ENCODE peak calls at places on chromosomes 3 and 15, in ten cellular contexts. G is psoas muscle, T is testis, K is DND-41, X is cardiac muscle cell, J is left ventricle myocardium inferior, W is BE2C, V is PC-3, O is HCT116, C is A549. R is an unnamed sample.

GRCh38 chr3:12328132-12328915 is 39.5 kb downstream of the PPARG start:
- DNase-seq in G (no peak), T (no peak), K (no peak), X (no peak), J (no peak), W (no peak), V (no peak), O (no peak), C (no peak), R (no peak)

GRCh38 chr3:160401301-160402095 is 2.0 kb downstream of the SMC4 start:
- DNase-seq in G (no peak), T (peak; percentile 83), K (peak; percentile 26), X (peak; percentile 41), J (no peak), W (peak; percentile 38), V (peak; percentile 67), O (no peak), C (peak; percentile 52), R (peak; percentile 48)

GRCh38 chr15:60717008-60717407 is 238.1 kb upstream of the ICE2 start:
- DNase-seq in G (no peak), T (no peak), K (no peak), X (no peak), J (no peak), W (no peak), V (no peak), O (no peak), C (no peak), R (no peak)

GRCh38 chr3:188861847-188862740 is 309.7 kb upstream of the TPRG1 start:
- DNase-seq in G (no peak), T (no peak), K (no peak), X (no peak), J (no peak), W (no peak), V (no peak), O (no peak), C (no peak), R (no peak)

GRCh38 chr3:141370065-141370533 is 1.8 kb downstream of the ZBTB38 start:
- DNase-seq in G (no peak), T (peak; percentile 89), K (peak; percentile 45), X (peak; percentile 89), J (no peak), W (peak; percentile 75), V (peak; percentile 76), O (peak; percentile 91), C (peak; percentile 92), R (no peak)

GRCh38 chr3:118501152-118501551 is 533.5 kb downstream of the IGSF11 start:
- DNase-seq in G (peak; percentile 22), T (peak; percentile 94), K (no peak), X (peak; percentile 28), J (peak; percentile 46), W (peak; percentile 61), V (peak; percentile 27), O (peak; percentile 21), C (peak; percentile 27), R (peak; percentile 39)

GRCh38 chr15:56957812-56958406 is 39.5 kb downstream of the TCF12 start:
- DNase-seq in G (no peak), T (no peak), K (no peak), X (peak; percentile 15), J (no peak), W (no peak), V (no peak), O (no peak), C (no peak), R (no peak)

GRCh38 chr3:144524531-144524930 is 552.9 kb downstream of the DIPK2A start:
- DNase-seq in G (no peak), T (no peak), K (no peak), X (no peak), J (no peak), W (no peak), V (no peak), O (no peak), C (no peak), R (no peak)

GRCh38 chr3:166351461-166351860 is 514.2 kb upstream of the BCHE start:
- DNase-seq in G (no peak), T (no peak), K (no peak), X (no peak), J (no peak), W (no peak), V (peak; percentile 42), O (no peak), C (no peak), R (no peak)

GRCh38 chr3:20096135-20096685 is 56.0 kb downstream of the KAT2B start:
- DNase-seq in G (no peak), T (no peak), K (no peak), X (no peak), J (no peak), W (no peak), V (no peak), O (no peak), C (no peak), R (no peak)

GRCh38 chr15:39597336-39597735 is 16.5 kb downstream of the THBS1 start:
- DNase-seq in G (no peak), T (no peak), K (no peak), X (no peak), J (no peak), W (no peak), V (peak; percentile 8), O (no peak), C (no peak), R (no peak)

GRCh38 chr3:190306513-190307163 is 15.6 kb downstream of the CLDN1 start:
- DNase-seq in G (peak; percentile 12), T (no peak), K (no peak), X (no peak), J (no peak), W (no peak), V (peak; percentile 66), O (no peak), C (peak; percentile 52), R (no peak)

GRCh38 chr3:69178838-69179739 is 56.7 kb upstream of the LMOD3 start:
- DNase-seq in G (no peak), T (no peak), K (no peak), X (no peak), J (no peak), W (no peak), V (peak; percentile 69), O (no peak), C (peak; percentile 65), R (no peak)

GRCh38 chr15:38564557-38565286 is at the start of gene RASGRP1:
- DNase-seq in G (peak; percentile 55), T (peak; percentile 76), K (peak; percentile 84), X (peak; percentile 83), J (peak; percentile 51), W (peak; percentile 74), V (peak; percentile 35), O (no peak), C (peak; percentile 46), R (peak; percentile 90)
- TF ChIP-seq CTCF in G (peak; percentile 6), T (peak; percentile 26), K (peak; percentile 59), X (peak; percentile 34), J (no peak), W (peak; percentile 2), V (no peak), O (no peak), C (no peak), R (no peak)

GRCh38 chr15:67084561-67084960 is 19.2 kb downstream of the SMAD3 start:
- DNase-seq in G (no peak), T (no peak), K (no peak), X (no peak), J (no peak), W (no peak), V (no peak), O (no peak), C (no peak), R (no peak)

GRCh38 chr15:67083135-67083766 is 17.8 kb downstream of the SMAD3 start:
- DNase-seq in G (no peak), T (no peak), K (no peak), X (no peak), J (no peak), W (no peak), V (no peak), O (no peak), C (no peak), R (no peak)

GRCh38 chr15:67086650-67086941 is 21.2 kb downstream of the SMAD3 start:
- DNase-seq in G (no peak), T (no peak), K (no peak), X (no peak), J (no peak), W (no peak), V (no peak), O (no peak), C (no peak), R (no peak)

GRCh38 chr15:67085818-67086649 is 20.6 kb downstream of the SMAD3 start:
- DNase-seq in G (no peak), T (no peak), K (no peak), X (no peak), J (no peak), W (no peak), V (no peak), O (no peak), C (no peak), R (no peak)

DNA sequence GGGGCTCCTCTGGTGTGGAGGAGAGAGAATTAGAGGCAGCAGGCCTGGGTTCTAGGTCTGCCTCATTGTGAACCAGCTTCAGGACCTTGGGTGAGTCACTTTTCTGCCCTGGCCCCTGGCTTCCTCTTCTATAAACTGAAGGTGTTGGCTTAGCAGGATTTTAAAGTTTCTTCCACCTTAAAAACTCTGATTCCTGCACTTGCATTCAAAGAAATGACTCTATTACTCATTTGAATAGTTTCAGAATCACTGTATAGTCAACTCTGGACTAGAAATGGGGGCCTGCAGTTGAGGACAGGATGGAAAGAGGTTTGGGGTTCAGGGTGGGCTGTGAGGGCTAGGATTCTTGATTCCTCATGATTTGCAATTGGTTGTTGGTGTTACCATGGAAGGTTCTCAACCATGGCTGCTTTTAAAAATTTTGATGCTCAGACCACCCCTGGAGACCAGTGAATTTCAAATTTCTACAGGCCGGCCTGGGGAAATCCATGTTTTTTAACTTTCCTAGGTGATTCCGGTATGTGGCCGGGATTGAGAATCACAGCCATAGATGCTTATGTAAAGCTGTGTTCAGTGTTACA is 19.9 kb downstream of the SMAD3 start:
- DNase-seq in G (no peak), T (no peak), K (no peak), X (no peak), J (no peak), W (no peak), V (no peak), O (no peak), C (no peak), R (no peak)
- H3K4me1 ChIP-seq in G (peaks cover 95% of the 10 kb centered on the region), T (peaks cover 50% of the 10 kb centered on the region), K (no peaks in the 10 kb centered on the region), X (peaks cover 80% of the 10 kb centered on the region), J (peaks cover 100% of the 10 kb centered on the region), W (peaks cover 14% of the 10 kb centered on the region), V (peaks cover 72% of the 10 kb centered on the region), O (peaks cover 74% of the 10 kb centered on the region), C (peaks cover 100% of the 10 kb centered on the region), R (peaks cover 92% of the 10 kb centered on the region)

GRCh38 chr3:94525039-94525438 is 462.2 kb downstream of the NSUN3 start:
- DNase-seq in G (no peak), T (peak; percentile 30), K (no peak), X (peak; percentile 61), J (no peak), W (peak; percentile 43), V (peak; percentile 51), O (no peak), C (peak; percentile 5), R (no peak)
- TF ChIP-seq CTCF in G (no peak), T (no peak), K (peak; percentile 10), X (peak; percentile 45), J (peak; percentile 54), W (peak; percentile 73), V (peak; percentile 73), O (no peak), C (no peak), R (no peak)

DNA sequence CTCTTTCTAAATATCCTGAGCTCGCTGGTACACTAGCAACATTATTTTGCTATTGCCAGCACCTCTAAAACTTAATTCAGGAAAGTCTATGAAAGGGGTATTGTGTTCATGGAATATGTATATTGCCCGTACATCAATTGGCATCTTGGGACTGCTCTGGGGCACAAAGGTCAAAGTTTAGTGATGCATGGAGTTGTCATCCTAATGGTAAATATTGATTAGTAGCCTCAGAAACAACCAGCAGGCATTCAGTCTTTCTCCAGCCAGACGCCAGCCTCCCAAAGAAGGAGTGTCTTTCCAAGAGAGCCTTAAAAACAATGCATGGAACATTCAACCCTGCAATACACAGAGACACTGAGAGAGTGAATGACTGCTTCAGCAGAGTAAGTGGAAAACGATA is 377.3 kb downstream of the SHQ1 start:
- DNase-seq in G (no peak), T (no peak), K (no peak), X (no peak), J (no peak), W (no peak), V (no peak), O (no peak), C (no peak), R (no peak)
- H3K4me1 ChIP-seq in G (no peaks in the 10 kb centered on the region), T (no peaks in the 10 kb centered on the region), K (no peaks in the 10 kb centered on the region), X (no peaks in the 10 kb centered on the region), J (peaks cover 4% of the 10 kb centered on the region), W (peaks cover 8% of the 10 kb centered on the region), V (no peaks in the 10 kb centered on the region), O (no peaks in the 10 kb centered on the region), C (no peaks in the 10 kb centered on the region), R (peaks cover 17% of the 10 kb centered on the region)

R was measured in left lung.